ENCODE peak calls at places on chromosome 7, in four cellular contexts. One of them, this sample, is unnamed.

GRCh38 chr7:42217053-42217452 is 20.0 kb downstream of the GLI3 start:
- DNase-seq in AG04450: no peak
- DNase-seq in stimulated activated CD8-positive, alpha-beta memory T cell treated with anti-CD3 and anti-CD28 coated beads, Interleukin-2, amount 100 ng/mL, for 1 hour: no peak
- DNase-seq in colonic mucosa: no peak
- DNase-seq in this sample: no peak

GRCh38 chr7:42240416-42240815 is 3.4 kb upstream of the GLI3 start:
- DNase-seq in stimulated activated CD8-positive, alpha-beta memory T cell treated with anti-CD3 and anti-CD28 coated beads, Interleukin-2, amount 100 ng/mL, for 1 hour: no peak
- DNase-seq in AG04450: no peak
- DNase-seq in colonic mucosa: no peak
- DNase-seq in this sample: no peak

GRCh38 chr7:73530800-73531199 is 8.7 kb upstream of the BAZ1B start:
- DNase-seq in colonic mucosa: no peak
- DNase-seq in AG04450: no peak
- DNase-seq in stimulated activated CD8-positive, alpha-beta memory T cell treated with anti-CD3 and anti-CD28 coated beads, Interleukin-2, amount 100 ng/mL, for 1 hour: no peak
- DNase-seq in this sample: no peak

GRCh38 chr7:98221611-98222532 is 10.6 kb downstream of the BHLHA15 start:
- DNase-seq in AG04450: no peak
- DNase-seq in stimulated activated CD8-positive, alpha-beta memory T cell treated with anti-CD3 and anti-CD28 coated beads, Interleukin-2, amount 100 ng/mL, for 1 hour: no peak
- DNase-seq in colonic mucosa: no peak
- DNase-seq in this sample: no peak

GRCh38 chr7:155862516-155863257 is 50.4 kb upstream of the SHH start:
- DNase-seq in colonic mucosa: peak; percentile 17
- DNase-seq in stimulated activated CD8-positive, alpha-beta memory T cell treated with anti-CD3 and anti-CD28 coated beads, Interleukin-2, amount 100 ng/mL, for 1 hour: no peak
- DNase-seq in AG04450: no peak
- DNase-seq in this sample: no peak

GRCh38 chr7:101608772-101609713 is 20.1 kb downstream of the MYL10 start:
- DNase-seq in stimulated activated CD8-positive, alpha-beta memory T cell treated with anti-CD3 and anti-CD28 coated beads, Interleukin-2, amount 100 ng/mL, for 1 hour: no peak
- DNase-seq in colonic mucosa: peak; percentile 78
- DNase-seq in AG04450: no peak
- DNase-seq in this sample: no peak

GRCh38 chr7:14023838-14024237 is 34.4 kb upstream of the ETV1 start:
- DNase-seq in stimulated activated CD8-positive, alpha-beta memory T cell treated with anti-CD3 and anti-CD28 coated beads, Interleukin-2, amount 100 ng/mL, for 1 hour: no peak
- DNase-seq in colonic mucosa: no peak
- DNase-seq in AG04450: no peak
- DNase-seq in this sample: no peak

GRCh38 chr7:159103382-159104187 is 41.1 kb downstream of the VIPR2 start:
- DNase-seq in AG04450: no peak
- DNase-seq in colonic mucosa: no peak
- DNase-seq in stimulated activated CD8-positive, alpha-beta memory T cell treated with anti-CD3 and anti-CD28 coated beads, Interleukin-2, amount 100 ng/mL, for 1 hour: no peak
- DNase-seq in this sample: no peak

GRCh38 chr7:20172736-20173334 is 44.3 kb downstream of the MACC1 start:
- DNase-seq in colonic mucosa: peak; percentile 52
- DNase-seq in stimulated activated CD8-positive, alpha-beta memory T cell treated with anti-CD3 and anti-CD28 coated beads, Interleukin-2, amount 100 ng/mL, for 1 hour: no peak
- DNase-seq in AG04450: no peak
- DNase-seq in this sample: no peak

GRCh38 chr7:100384623-100385372 is 11.5 kb downstream of the PILRA start:
- DNase-seq in colonic mucosa: no peak
- DNase-seq in stimulated activated CD8-positive, alpha-beta memory T cell treated with anti-CD3 and anti-CD28 coated beads, Interleukin-2, amount 100 ng/mL, for 1 hour: no peak
- DNase-seq in AG04450: no peak
- DNase-seq in this sample: no peak

GRCh38 chr7:79298145-79298760 is 155.2 kb downstream of the MAGI2 start:
- DNase-seq in AG04450: peak; percentile 45
- DNase-seq in colonic mucosa: peak; percentile 26
- DNase-seq in stimulated activated CD8-positive, alpha-beta memory T cell treated with anti-CD3 and anti-CD28 coated beads, Interleukin-2, amount 100 ng/mL, for 1 hour: no peak
- DNase-seq in this sample: no peak

GRCh38 chr7:43585521-43585920 is 2.6 kb downstream of the STK17A start:
- DNase-seq in colonic mucosa: no peak
- DNase-seq in stimulated activated CD8-positive, alpha-beta memory T cell treated with anti-CD3 and anti-CD28 coated beads, Interleukin-2, amount 100 ng/mL, for 1 hour: no peak
- DNase-seq in AG04450: no peak
- DNase-seq in this sample: no peak

GRCh38 chr7:92882760-92883159 is 46.4 kb upstream of the CDK6 start:
- DNase-seq in colonic mucosa: no peak
- DNase-seq in stimulated activated CD8-positive, alpha-beta memory T cell treated with anti-CD3 and anti-CD28 coated beads, Interleukin-2, amount 100 ng/mL, for 1 hour: no peak
- DNase-seq in AG04450: no peak
- DNase-seq in this sample: no peak

GRCh38 chr7:140621326-140622035 is 19.1 kb downstream of the DENND2A start:
- DNase-seq in stimulated activated CD8-positive, alpha-beta memory T cell treated with anti-CD3 and anti-CD28 coated beads, Interleukin-2, amount 100 ng/mL, for 1 hour: no peak
- DNase-seq in colonic mucosa: no peak
- DNase-seq in AG04450: no peak
- DNase-seq in this sample: no peak

This sample was measured in heart right ventricle.